ENCODE peak calls at places on chromosome 3, in nine cellular contexts. Z, V, G, U, L, H, Y, X and A are unnamed samples.

GRCh38 chr3:50620420-50620819 is 3.5 kb downstream of the MAPKAPK3 start:
- DNase-seq in V (no peak), Z (no peak), L (no peak), X (no peak), U (no peak), H (no peak), Y (no peak), G (no peak), A (no peak)

GRCh38 chr3:151538706-151539403 is 78.0 kb upstream of the IGSF10 start:
- DNase-seq in Z (peak; percentile 74), V (no peak), G (no peak), Y (no peak), L (peak; percentile 30), U (no peak), X (no peak), H (peak; percentile 38), A (peak; percentile 42)

GRCh38 chr3:14801668-14802067 is 17.1 kb upstream of the FGD5 start:
- DNase-seq in U (no peak), Y (no peak), G (no peak), X (no peak), Z (no peak), H (no peak), V (no peak), L (no peak), A (no peak)

GRCh38 chr3:39413691-39414420 is 7.3 kb downstream of the RPSA start:
- DNase-seq in U (no peak), Z (no peak), X (no peak), G (no peak), H (no peak), V (no peak), Y (peak; percentile 41), L (no peak), A (no peak)

GRCh38 chr3:3110299-3110630 is at the start of gene IL5RA:
- DNase-seq in Z (no peak), Y (peak; percentile 31), V (no peak), G (no peak), U (no peak), X (no peak), H (no peak), L (no peak), A (no peak)

GRCh38 chr3:126517291-126517951 is at the start of gene UROC1:
- DNase-seq in Y (no peak), Z (peak; percentile 42), L (no peak), X (no peak), U (peak; percentile 19), G (no peak), H (no peak), V (no peak), A (no peak)

GRCh38 chr3:39106281-39107055 is 959 bp downstream of the GORASP1 start:
- DNase-seq in U (no peak), Z (no peak), L (peak; percentile 57), H (peak; percentile 22), G (no peak), Y (peak; percentile 39), X (peak; percentile 57), V (no peak), A (peak; percentile 20)

GRCh38 chr3:126549861-126550487 is 8.8 kb downstream of the C3orf22 start:
- DNase-seq in H (no peak), X (no peak), Y (no peak), L (no peak), Z (no peak), V (no peak), G (no peak), U (peak; percentile 19), A (no peak)

GRCh38 chr3:181723064-181723463 is 11.3 kb downstream of the SOX2 start:
- DNase-seq in Z (no peak), L (no peak), G (no peak), V (no peak), H (no peak), U (no peak), X (no peak), Y (no peak), A (no peak)

GRCh38 chr3:181722156-181722555 is 10.4 kb downstream of the SOX2 start:
- DNase-seq in H (no peak), Y (no peak), L (no peak), U (no peak), Z (no peak), V (no peak), X (no peak), G (no peak), A (no peak)

GRCh38 chr3:181724432-181724740 is 12.7 kb downstream of the SOX2 start:
- DNase-seq in L (no peak), H (no peak), X (no peak), U (no peak), G (no peak), Z (no peak), V (no peak), Y (no peak), A (no peak)

GRCh38 chr3:181725033-181725775 is 13.5 kb downstream of the SOX2 start:
- DNase-seq in U (no peak), V (no peak), X (no peak), G (no peak), Y (no peak), Z (no peak), H (no peak), L (no peak), A (no peak)

DNA sequence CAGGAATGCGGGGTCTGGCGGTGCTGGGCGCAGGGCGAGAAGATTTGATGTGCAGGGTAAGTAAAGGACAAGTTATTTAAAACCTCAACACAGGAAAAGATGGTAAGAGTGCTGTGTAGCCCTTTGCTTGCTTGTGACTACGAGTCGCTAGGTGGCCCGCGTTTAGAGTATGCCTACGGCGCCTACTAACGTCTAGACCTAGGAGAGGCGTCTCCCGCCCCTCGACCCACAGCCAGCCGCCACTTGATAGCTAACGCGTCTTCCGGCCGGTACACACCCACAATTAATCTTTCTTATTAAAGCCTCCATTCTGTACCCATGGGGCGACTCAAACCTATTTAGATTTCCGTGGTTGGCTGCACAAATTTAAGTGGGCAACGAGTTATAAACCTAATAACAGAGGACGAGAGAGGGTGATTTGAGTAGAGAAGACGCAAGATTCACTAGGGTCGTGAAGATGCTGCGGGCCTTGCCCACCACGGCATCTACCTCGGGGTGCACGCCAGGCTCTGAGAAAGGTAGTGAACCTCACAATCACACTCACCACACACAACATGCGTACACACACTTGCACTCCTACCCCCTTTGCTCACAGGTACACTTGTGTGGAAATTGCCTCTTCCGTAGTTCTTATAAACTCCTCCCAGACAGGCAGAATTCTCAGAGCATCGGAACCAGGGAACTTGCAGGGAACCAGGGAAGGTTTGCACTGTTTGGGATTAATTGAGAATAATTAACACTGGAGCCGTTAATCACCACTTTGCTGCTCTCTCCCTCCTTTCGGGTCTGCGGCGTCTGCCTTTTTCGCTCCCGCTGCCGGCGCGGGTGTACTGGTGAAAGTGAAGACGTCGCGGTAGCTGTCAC is 12.1 kb downstream of the SOX2 start:
- DNase-seq in L (no peak), V (no peak), G (no peak), Z (no peak), X (peak; percentile 9), U (no peak), Y (no peak), H (no peak), A (no peak)
- H3K4me3 ChIP-seq in L (no peak overlapping the region), V (no peak overlapping the region), G (no peak overlapping the region), Z (no peak overlapping the region), X (peak overlapping the region; percentile 37), U (peak overlapping the region; percentile 47), Y (no peak overlapping the region), H (no peak overlapping the region), A (no peak overlapping the region)

DNA sequence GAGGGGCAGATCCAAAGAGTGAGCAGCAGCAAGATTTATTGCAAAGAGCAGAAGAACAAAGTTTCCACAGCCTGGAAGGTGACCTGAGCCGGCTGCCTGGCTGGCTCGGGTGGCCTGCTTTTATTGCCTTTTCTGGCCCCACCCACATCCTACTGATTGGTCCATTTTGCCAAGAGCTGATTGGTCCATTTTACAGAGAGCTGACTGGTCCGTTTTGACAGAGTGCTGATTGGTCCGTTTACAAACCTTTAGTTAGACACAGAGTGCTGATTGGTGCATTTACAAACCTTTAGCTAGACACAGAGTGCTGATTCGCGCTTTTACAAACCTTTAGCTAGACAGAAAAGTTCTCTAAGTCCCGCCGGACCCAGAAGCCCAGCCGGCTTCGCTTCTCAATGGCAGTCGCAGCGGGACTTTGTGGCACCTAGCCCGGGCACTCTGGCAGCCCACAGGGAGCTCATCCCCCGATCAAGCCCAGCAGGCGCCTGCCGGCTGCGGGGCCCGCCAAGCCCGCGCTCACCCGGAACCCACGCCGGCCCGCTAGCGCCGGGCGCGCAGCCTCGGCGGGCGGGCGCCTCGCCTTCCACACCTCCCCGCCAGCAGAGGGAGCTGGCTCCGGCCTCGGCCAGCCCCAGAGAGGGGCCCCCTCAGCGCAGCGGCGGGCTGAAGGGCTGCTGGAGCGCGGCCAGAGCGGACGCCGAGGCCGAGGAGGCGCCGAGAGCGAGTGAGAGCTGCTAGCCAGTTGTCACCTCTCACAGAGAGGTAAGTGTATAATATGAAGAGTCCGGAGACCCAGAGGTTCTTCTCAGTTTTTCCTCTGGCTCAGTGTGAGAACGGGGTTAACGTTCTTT is 339.2 kb downstream of the CHL1 start:
- DNase-seq in H (peak; percentile 6), X (peak; percentile 45), L (peak; percentile 11), U (no peak), G (no peak), V (no peak), Z (peak; percentile 75), Y (peak; percentile 3), A (peak; percentile 65)
- H3K4me3 ChIP-seq in H (peak overlapping the region; percentile 47), X (peak overlapping the region; percentile 69), L (peak overlapping the region; percentile 62), U (peak overlapping the region; percentile 35), G (no peak overlapping the region), V (no peak overlapping the region), Z (peak overlapping the region; percentile 58), Y (no peak overlapping the region), A (peak overlapping the region; percentile 58)

GRCh38 chr3:23219117-23219516 is 16.0 kb downstream of the UBE2E2 start:
- DNase-seq in G (no peak), X (no peak), V (no peak), L (no peak), Z (no peak), U (no peak), H (no peak), Y (no peak), A (no peak)

GRCh38 chr3:23221136-23221535 is 18.0 kb downstream of the UBE2E2 start:
- DNase-seq in U (no peak), H (no peak), Y (no peak), G (no peak), V (no peak), X (no peak), Z (no peak), L (no peak), A (no peak)

GRCh38 chr3:23217872-23218554 is 14.9 kb downstream of the UBE2E2 start:
- DNase-seq in U (no peak), Z (no peak), L (peak; percentile 72), X (no peak), Y (peak; percentile 46), V (no peak), G (no peak), H (peak; percentile 53), A (no peak)

GRCh38 chr3:23213813-23214212 is 10.7 kb downstream of the UBE2E2 start:
- DNase-seq in Z (no peak), L (no peak), U (no peak), X (no peak), H (no peak), V (no peak), Y (no peak), G (no peak), A (no peak)

GRCh38 chr3:23219552-23219951 is 16.4 kb downstream of the UBE2E2 start:
- DNase-seq in V (no peak), H (no peak), X (no peak), Z (no peak), L (no peak), Y (no peak), G (no peak), U (no peak), A (no peak)
- H3K4me3 ChIP-seq in V (no peak overlapping the region), H (no peak overlapping the region), X (no peak overlapping the region), Z (no peak overlapping the region), L (no peak overlapping the region), Y (no peak overlapping the region), G (no peak overlapping the region), U (no peak overlapping the region), A (no peak overlapping the region)

DNA sequence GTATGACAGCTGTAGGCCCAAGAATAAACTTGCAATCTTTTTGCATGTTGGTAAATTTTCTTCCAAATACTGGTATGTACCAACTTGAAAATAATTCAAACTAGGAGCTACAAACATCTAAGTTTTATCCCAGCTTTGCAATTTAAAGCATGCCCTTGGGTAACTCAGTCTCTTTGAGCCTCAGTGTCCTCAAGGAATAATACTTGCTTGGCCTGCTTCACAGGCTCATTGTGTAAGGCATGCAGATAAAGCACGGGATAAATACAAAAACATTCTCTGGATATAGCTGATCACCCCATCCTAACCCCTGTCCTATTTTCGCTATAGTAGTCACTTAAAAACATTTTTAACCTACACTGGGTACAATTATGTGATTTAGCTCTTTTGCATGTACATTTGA is 9.6 kb upstream of the TMEM44 start:
- DNase-seq in U (no peak), G (no peak), Y (no peak), Z (no peak), H (no peak), L (no peak), X (no peak), V (no peak), A (no peak)
- H3K4me3 ChIP-seq in U (no peak overlapping the region), G (no peak overlapping the region), Y (no peak overlapping the region), Z (no peak overlapping the region), H (no peak overlapping the region), L (no peak overlapping the region), X (no peak overlapping the region), V (no peak overlapping the region), A (no peak overlapping the region)